ENCODE peak calls at places on chromosomes 4 and X, in seven cellular contexts. A is OCI-LY7; K is fibroblast of lung; N is CD8-positive, alpha-beta T cell; V is BE2C; P is cardiac muscle cell; Z is ovary. Q is an unnamed sample.
A peak's percentile ranks its signal among the peaks of the same experiment; 100 is the strongest.

GRCh38 chrX:75327607-75328006 is 53.7 kb downstream of the UPRT start:
- DNase-seq in K (no peak), P (no peak), V (no peak), Z (no peak), N (no peak), A (no peak), Q (no peak)

GRCh38 chr4:84855774-84856173 is 110.7 kb downstream of the WDFY3 start:
- DNase-seq in K (no peak), P (no peak), N (no peak), V (no peak), Z (no peak), A (no peak), Q (no peak)

GRCh38 chr4:152957437-152958185 is 21.5 kb downstream of the FHDC1 start:
- DNase-seq in Z (no peak), K (no peak), P (peak; percentile 57), N (no peak), A (no peak), V (no peak), Q (no peak)

GRCh38 chr4:151950993-151951726 is 190.4 kb upstream of the GATB start:
- DNase-seq in K (no peak), Z (no peak), V (no peak), N (no peak), A (no peak), P (no peak), Q (no peak)

GRCh38 chrX:70134116-70134477 is 850 bp downstream of the IGBP1 start:
- DNase-seq in K (peak; percentile 34), A (no peak), Z (peak; percentile 12), V (no peak), N (no peak), P (peak; percentile 19), Q (peak; percentile 77)

GRCh38 chr4:118936406-118936805 is 47.8 kb downstream of the SYNPO2 start:
- DNase-seq in P (no peak), N (no peak), A (no peak), K (no peak), Z (no peak), V (no peak), Q (no peak)

GRCh38 chrX:17987783-17988182 is 126.7 kb upstream of the RAI2 start:
- DNase-seq in P (no peak), A (no peak), N (no peak), Z (no peak), K (no peak), V (no peak), Q (no peak)

GRCh38 chrX:23344904-23345271 is 10.2 kb downstream of the PTCHD1 start:
- DNase-seq in K (no peak), P (no peak), N (no peak), Z (no peak), V (no peak), A (no peak), Q (no peak)

GRCh38 chr4:136741468-136741867 is 790.8 kb downstream of the PCDH18 start:
- DNase-seq in A (no peak), N (no peak), V (no peak), Z (no peak), P (peak; percentile 60), K (peak; percentile 26), Q (no peak)

GRCh38 chrX:105969487-105969886 is 69.0 kb downstream of the SERPINA7 start:
- DNase-seq in N (no peak), A (no peak), Z (no peak), V (no peak), K (no peak), P (no peak), Q (no peak)

GRCh38 chr4:45741897-45742296 is 382.0 kb downstream of the GABRG1 start:
- DNase-seq in V (no peak), Z (no peak), A (no peak), N (no peak), K (no peak), P (no peak), Q (no peak)

DNA sequence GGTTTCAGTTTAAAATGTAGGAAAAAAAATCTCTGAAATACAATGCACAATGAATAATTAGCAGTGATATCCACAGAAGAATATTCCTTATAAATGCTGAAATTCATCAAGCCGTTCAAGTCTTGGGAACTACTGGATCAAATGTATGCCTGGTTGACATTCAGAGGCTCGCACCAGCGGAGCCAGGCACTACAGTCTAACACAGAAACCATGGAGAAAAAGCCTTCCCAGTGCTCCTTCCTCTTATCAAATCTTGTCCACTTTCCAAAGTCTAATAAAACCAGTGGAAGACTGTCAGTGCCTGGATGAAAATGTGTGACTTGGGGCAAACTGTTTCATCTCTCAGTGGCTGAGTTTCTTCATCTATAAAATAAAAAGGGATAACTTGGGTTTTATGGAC is 35.9 kb downstream of the CENPU start:
- DNase-seq in V (no peak), K (no peak), N (no peak), P (no peak), Z (no peak), A (no peak), Q (no peak)
- H3K4me3 ChIP-seq in V (no peak overlapping the region), K (no peak overlapping the region), N (no peak overlapping the region), P (no peak overlapping the region), Z (no peak overlapping the region), A (no peak overlapping the region), Q (no peak overlapping the region)

DNA sequence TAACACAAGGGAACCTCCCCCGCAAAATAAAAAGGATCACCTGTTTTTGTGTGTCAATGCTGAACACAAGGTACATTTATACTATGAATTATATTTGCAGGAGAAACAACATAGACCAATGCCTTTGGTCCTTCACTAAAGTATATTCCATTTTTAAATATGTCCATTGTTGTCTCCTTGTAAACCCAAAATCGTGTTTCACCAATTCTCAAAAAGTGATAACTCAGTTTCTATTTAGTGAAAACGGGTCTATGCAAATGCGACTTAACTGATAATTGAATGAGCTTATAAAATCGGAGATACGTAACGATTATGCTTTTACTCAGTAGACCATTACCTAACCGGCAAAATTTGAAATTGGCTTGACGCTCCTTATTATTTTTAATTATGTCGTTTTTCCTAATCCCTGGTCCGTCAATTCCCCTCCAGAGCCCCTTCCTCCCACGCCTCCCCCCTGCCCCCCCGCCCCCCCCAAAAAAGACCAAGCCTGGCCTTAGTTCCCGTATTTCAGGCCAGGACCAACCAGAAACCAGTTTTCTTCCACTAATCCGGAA is 2.0 kb downstream of the BRWD3 start:
- DNase-seq in V (no peak), N (no peak), K (no peak), P (no peak), Z (no peak), A (no peak), Q (no peak)
- H3K4me1 ChIP-seq in V (no peaks in the 10 kb centered on the region), N (peaks cover 26% of the 10 kb centered on the region), K (no peaks in the 10 kb centered on the region), P (no peaks in the 10 kb centered on the region), Z (no peaks in the 10 kb centered on the region), A (peaks cover 33% of the 10 kb centered on the region), Q (no peaks in the 10 kb centered on the region)

DNA sequence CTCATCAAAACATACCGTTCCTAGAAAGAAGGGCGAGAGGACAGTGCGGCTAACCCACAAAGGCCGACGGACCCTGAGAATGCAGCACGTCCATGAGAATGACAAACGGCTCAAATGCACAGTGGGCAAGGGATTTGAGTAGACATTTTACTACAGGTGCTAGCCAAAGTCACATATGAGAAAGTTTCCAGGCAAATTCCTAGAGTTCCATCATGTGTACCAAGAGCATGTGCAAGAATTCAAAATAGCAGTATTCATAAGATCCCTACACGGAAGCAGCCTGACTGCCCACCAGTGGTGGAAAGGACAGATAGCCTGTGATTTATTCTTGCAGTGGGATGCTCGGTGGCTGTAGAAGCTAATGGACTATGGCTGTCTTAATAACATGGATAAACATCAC is 67.9 kb downstream of the RGS12 start:
- DNase-seq in V (no peak), A (no peak), K (no peak), P (no peak), N (no peak), Z (no peak), Q (no peak)
- TF ChIP-seq CTCF in V (no peak), A (no peak), K (no peak), P (no peak), N (no peak), Z (no peak), Q (no peak)

DNA sequence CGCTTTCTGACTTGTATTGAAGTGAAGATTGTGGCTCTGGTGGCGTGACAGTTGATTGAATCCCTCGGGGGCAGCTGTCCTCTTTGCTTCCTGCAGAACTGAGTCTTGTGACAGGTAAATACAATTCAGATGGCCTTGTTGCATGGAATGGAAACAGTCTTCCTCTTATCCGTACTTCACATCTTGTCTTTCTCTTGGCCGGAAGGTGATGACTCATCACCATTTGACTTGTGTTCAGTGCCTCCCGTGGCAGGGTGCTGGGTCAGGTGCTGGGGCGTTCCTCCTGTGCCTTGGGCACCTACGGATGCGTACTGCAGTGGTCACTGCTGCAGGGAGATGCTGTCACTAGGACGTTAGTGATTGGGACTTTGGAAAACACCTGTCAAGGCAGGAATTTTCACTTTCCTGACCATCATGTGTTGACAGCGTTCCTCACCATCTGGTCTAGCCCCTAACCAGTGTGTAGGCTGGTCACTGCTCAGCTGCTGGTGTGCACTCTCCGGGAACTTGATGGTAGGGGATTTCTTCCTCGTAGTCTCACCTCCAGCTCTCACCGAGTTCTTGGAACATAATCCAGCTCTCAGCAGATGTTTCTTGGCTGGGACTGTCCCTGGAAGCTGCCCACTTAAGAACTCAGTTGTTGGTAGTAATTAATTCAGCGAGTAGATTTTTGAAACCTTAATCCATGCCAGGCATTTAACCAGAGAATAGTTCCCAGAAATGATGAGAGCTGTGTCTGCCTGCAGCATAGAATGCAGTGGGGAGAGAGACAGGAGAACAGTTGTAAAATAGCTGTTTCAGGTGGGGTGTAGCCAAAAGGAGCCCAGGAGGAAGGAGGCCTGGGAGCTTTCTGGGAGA is 7.2 kb downstream of the TBC1D14 start:
- DNase-seq in V (peak; percentile 48), K (no peak), P (peak; percentile 26), Z (no peak), A (no peak), N (peak; percentile 50), Q (peak; percentile 92)
- H3K4me3 ChIP-seq in V (no peak overlapping the region), K (no peak overlapping the region), P (no peak overlapping the region), Z (no peak overlapping the region), A (no peak overlapping the region), N (peak overlapping the region; percentile 5), Q (no peak overlapping the region)

GRCh38 chr4:73609688-73610087 is 10.5 kb downstream of the RASSF6 start:
- DNase-seq in V (no peak), Z (no peak), P (peak; percentile 45), N (no peak), K (peak; percentile 92), A (no peak), Q (no peak)
- H3K4me1 ChIP-seq in V (no peaks in the 10 kb centered on the region), Z (no peaks in the 10 kb centered on the region), P (no peaks in the 10 kb centered on the region), N (no peaks in the 10 kb centered on the region), K (no peaks in the 10 kb centered on the region), A (peaks cover 99% of the 10 kb centered on the region), Q (no peaks in the 10 kb centered on the region)

DNA sequence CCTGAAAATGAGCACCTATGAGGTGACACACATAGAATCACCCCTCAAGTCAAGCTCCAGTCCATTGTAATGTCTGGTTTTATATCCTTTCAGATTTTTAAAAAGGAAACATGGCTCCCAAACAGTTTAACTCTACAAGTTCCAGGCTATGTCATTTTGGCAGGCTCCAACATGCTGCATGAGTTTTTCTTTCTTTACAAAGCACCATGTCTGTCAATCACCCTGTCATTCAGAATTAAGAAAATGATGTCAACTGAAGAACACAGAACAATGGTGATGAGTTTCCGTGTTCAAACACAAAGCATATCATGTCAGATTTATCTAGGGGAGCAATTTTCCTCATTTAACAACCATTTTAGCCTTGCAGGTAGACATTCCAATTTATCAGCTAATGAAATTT is 106.5 kb downstream of the AMMECR1 start:
- DNase-seq in N (no peak), K (no peak), Z (no peak), A (no peak), V (no peak), P (no peak), Q (no peak)
- TF ChIP-seq CTCF in N (no peak), K (no peak), Z (no peak), A (no peak), V (no peak), P (no peak), Q (no peak)